ENCODE peak calls at places on chromosomes 6 and 20, in six cellular contexts. D is PC-9, M is H9, H is PC-3, V is IMR-90, O is astrocyte. X is an unnamed sample.

GRCh38 chr6:97437087-97437486 is 154.1 kb upstream of the MMS22L start:
- DNase-seq in D (no peak), M (no peak), H (peak), V (peak), O (peak), X (no peak)

GRCh38 chr20:36093025-36093803 is 61.3 kb upstream of the EPB41L1 start:
- DNase-seq in D (no peak), M (no peak), H (peak), V (no peak), O (no peak), X (no peak)

GRCh38 chr6:4381379-4381778 is 246.0 kb upstream of the ECI2 start:
- DNase-seq in D (no peak), M (no peak), H (no peak), V (peak), O (peak), X (no peak)

GRCh38 chr6:153662982-153663381 is 376.1 kb upstream of the OPRM1 start:
- DNase-seq in D (no peak), M (no peak), H (no peak), V (no peak), O (no peak), X (no peak)

GRCh38 chr6:51415501-51415900 is 596.8 kb downstream of the TFAP2B start:
- DNase-seq in D (no peak), M (no peak), H (no peak), V (no peak), O (no peak), X (no peak)

GRCh38 chr6:25950297-25950696 is 12.3 kb upstream of the TRIM38 start:
- DNase-seq in D (no peak), M (no peak), H (no peak), V (no peak), O (no peak), X (no peak)

GRCh38 chr6:19865178-19865577 is 28.0 kb downstream of the ID4 start:
- DNase-seq in D (no peak), M (no peak), H (peak), V (no peak), O (no peak), X (no peak)

GRCh38 chr20:43914697-43915208 is at the start of gene TOX2:
- DNase-seq in D (no peak), M (peak), H (no peak), V (no peak), O (no peak), X (no peak)

GRCh38 chr20:62734881-62735280 is 26.2 kb downstream of the NTSR1 start:
- DNase-seq in D (no peak), M (no peak), H (no peak), V (no peak), O (no peak), X (no peak)

GRCh38 chr6:157116420-157116819 is 206.9 kb downstream of the TMEM242 start:
- DNase-seq in D (no peak), M (no peak), H (no peak), V (no peak), O (no peak), X (no peak)

GRCh38 chr6:89944826-89945407 is 50.6 kb downstream of the GJA10 start:
- DNase-seq in D (no peak), M (no peak), H (peak), V (peak), O (no peak), X (no peak)

GRCh38 chr6:12602342-12602741 is 114.2 kb upstream of the PHACTR1 start:
- DNase-seq in D (peak), M (no peak), H (peak), V (no peak), O (no peak), X (no peak)

GRCh38 chr6:138234363-138234762 is 16.1 kb upstream of the PBOV1 start:
- DNase-seq in D (peak), M (no peak), H (peak), V (no peak), O (peak), X (peak)

GRCh38 chr6:166286831-166287271 is 21.3 kb downstream of the PRR18 start:
- DNase-seq in D (no peak), M (no peak), H (no peak), V (no peak), O (no peak), X (no peak)

GRCh38 chr6:54992789-54993188 is 146.2 kb downstream of the FAM83B start:
- DNase-seq in D (no peak), M (peak), H (no peak), V (peak), O (no peak), X (no peak)

GRCh38 chr20:6765469-6766058 is 1.9 kb upstream of the BMP2 start:
- DNase-seq in D (peak), M (no peak), H (peak), V (peak), O (peak), X (no peak)

GRCh38 chr20:6764619-6765018 is 2.9 kb upstream of the BMP2 start:
- DNase-seq in D (no peak), M (no peak), H (no peak), V (no peak), O (no peak), X (no peak)

GRCh38 chr20:6767166-6767535 is 335 bp upstream of the BMP2 start:
- DNase-seq in D (no peak), M (peak), H (no peak), V (no peak), O (no peak), X (no peak)

GRCh38 chr20:6767536-6768227 is at the start of gene BMP2:
- DNase-seq in D (no peak), M (peak), H (peak), V (peak), O (peak), X (no peak)

GRCh38 chr20:6766433-6766832 is 1.1 kb upstream of the BMP2 start:
- DNase-seq in D (no peak), M (no peak), H (no peak), V (no peak), O (no peak), X (no peak)
- H3K27ac ChIP-seq in D (no peak), M (no peak), H (no peak), V (no peak), O (no peak), X (no peak)

GRCh38 chr6:143225929-143226328 is 165.2 kb downstream of the AIG1 start:
- DNase-seq in D (no peak), M (no peak), H (no peak), V (no peak), O (no peak), X (peak)

GRCh38 chr6:143224516-143224915 is 163.8 kb downstream of the AIG1 start:
- DNase-seq in D (no peak), M (no peak), H (peak), V (no peak), O (no peak), X (no peak)

GRCh38 chr6:143222310-143222709 is 161.6 kb downstream of the AIG1 start:
- DNase-seq in D (no peak), M (no peak), H (no peak), V (no peak), O (no peak), X (no peak)

GRCh38 chr6:143222758-143223334 is 162.2 kb downstream of the AIG1 start:
- DNase-seq in D (no peak), M (no peak), H (no peak), V (no peak), O (no peak), X (no peak)

DNA sequence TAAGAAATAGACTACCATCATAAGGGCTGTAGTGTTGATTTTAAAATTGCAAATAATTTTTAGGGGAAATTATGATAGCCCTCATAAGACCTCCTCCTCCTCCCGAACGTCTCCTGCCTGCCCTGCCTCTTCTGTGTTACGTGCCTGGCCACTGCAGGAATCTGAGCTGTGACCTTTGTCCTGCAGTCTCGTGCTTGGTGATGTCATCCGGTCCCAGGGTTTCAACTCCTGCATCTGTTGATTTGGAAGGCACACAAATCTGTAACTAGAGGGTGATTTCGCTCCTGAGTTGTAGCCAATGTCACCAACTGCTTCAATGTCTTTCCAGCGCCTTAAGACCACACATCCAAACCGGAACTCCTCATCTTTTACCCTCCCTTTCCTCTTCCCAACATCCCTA is 163.2 kb downstream of the AIG1 start:
- DNase-seq in D (no peak), M (no peak), H (no peak), V (no peak), O (no peak), X (no peak)
- H3K4me2 ChIP-seq in D (no peak), M (no peak), H (no peak), V (no peak), O (no peak), X (no peak)

GRCh38 chr6:134766497-134766896 is 183.4 kb downstream of the ALDH8A1 start:
- DNase-seq in D (no peak), M (no peak), H (no peak), V (no peak), O (no peak), X (no peak)
- H2AFZ ChIP-seq in D (no peak), M (no peak), H (no peak), V (no peak), O (no peak), X (no peak)

GRCh38 chr6:42227173-42227850 is 9.7 kb upstream of the MRPS10 start:
- DNase-seq in D (no peak), M (no peak), H (peak), V (no peak), O (no peak), X (no peak)
- H3K27ac ChIP-seq in D (peak), M (no peak), H (peak), V (peak), O (peak), X (peak)

GRCh38 chr6:83463886-83464285 is 33.0 kb upstream of the ME1 start:
- DNase-seq in D (no peak), M (no peak), H (peak), V (peak), O (no peak), X (peak)
- H3K4me2 ChIP-seq in D (no peak), M (no peak), H (peak), V (no peak), O (no peak), X (peak)